ENCODE peak calls at places on chromosomes 5 and 9, in four cellular contexts. One of them, this sample, is unnamed.

GRCh38 chr5:117954341-117954740 is 1034.0 kb downstream of the DTWD2 start:
- DNase-seq in CD8-positive, alpha-beta T cell: no peak
- DNase-seq in cardiac muscle cell: no peak
- DNase-seq in tibial artery: no peak
- DNase-seq in this sample: no peak

GRCh38 chr5:139654875-139655491 is 6.8 kb downstream of the CXXC5 start:
- DNase-seq in cardiac muscle cell: peak; percentile 69
- DNase-seq in tibial artery: no peak
- DNase-seq in CD8-positive, alpha-beta T cell: no peak
- DNase-seq in this sample: no peak

GRCh38 chr9:126226991-126227937 is 99.4 kb upstream of the MVB12B start:
- DNase-seq in cardiac muscle cell: no peak
- DNase-seq in tibial artery: peak; percentile 48
- DNase-seq in CD8-positive, alpha-beta T cell: no peak
- DNase-seq in this sample: no peak

GRCh38 chr5:132479812-132480441 is 10.6 kb downstream of the IRF1 start:
- DNase-seq in CD8-positive, alpha-beta T cell: no peak
- DNase-seq in tibial artery: no peak
- DNase-seq in cardiac muscle cell: no peak
- DNase-seq in this sample: no peak

GRCh38 chr9:133603165-133603927 is 5.8 kb downstream of the FAM163B start:
- DNase-seq in tibial artery: no peak
- DNase-seq in CD8-positive, alpha-beta T cell: no peak
- DNase-seq in cardiac muscle cell: no peak
- DNase-seq in this sample: peak; percentile 35

GRCh38 chr5:36459191-36460135 is 146.9 kb upstream of the SLC1A3 start:
- DNase-seq in CD8-positive, alpha-beta T cell: no peak
- DNase-seq in tibial artery: no peak
- DNase-seq in cardiac muscle cell: no peak
- DNase-seq in this sample: no peak

GRCh38 chr9:127077658-127077975 is 44.8 kb downstream of the ANGPTL2 start:
- DNase-seq in cardiac muscle cell: no peak
- DNase-seq in tibial artery: no peak
- DNase-seq in CD8-positive, alpha-beta T cell: no peak
- DNase-seq in this sample: no peak

GRCh38 chr9:25678147-25678666 is at the start of gene TUSC1:
- DNase-seq in cardiac muscle cell: peak; percentile 78
- DNase-seq in CD8-positive, alpha-beta T cell: no peak
- DNase-seq in tibial artery: peak; percentile 94
- DNase-seq in this sample: peak; percentile 90

GRCh38 chr5:43601454-43602260 is 1.3 kb upstream of the NNT start:
- DNase-seq in tibial artery: no peak
- DNase-seq in CD8-positive, alpha-beta T cell: no peak
- DNase-seq in cardiac muscle cell: peak; percentile 17
- DNase-seq in this sample: no peak

GRCh38 chr9:112750111-112750766 is at the start of gene SNX30:
- DNase-seq in CD8-positive, alpha-beta T cell: peak; percentile 71
- DNase-seq in cardiac muscle cell: peak; percentile 89
- DNase-seq in tibial artery: peak; percentile 95
- DNase-seq in this sample: peak; percentile 91

GRCh38 chr5:68251804-68252648 is 36.5 kb downstream of the PIK3R1 start:
- DNase-seq in cardiac muscle cell: no peak
- DNase-seq in tibial artery: peak; percentile 80
- DNase-seq in CD8-positive, alpha-beta T cell: no peak
- DNase-seq in this sample: no peak

GRCh38 chr9:130039504-130040147 is 3.4 kb downstream of the FNBP1 start:
- DNase-seq in tibial artery: no peak
- DNase-seq in CD8-positive, alpha-beta T cell: no peak
- DNase-seq in cardiac muscle cell: no peak
- DNase-seq in this sample: no peak

GRCh38 chr9:125476645-125477044 is 215.0 kb downstream of the GAPVD1 start:
- DNase-seq in cardiac muscle cell: no peak
- DNase-seq in tibial artery: no peak
- DNase-seq in CD8-positive, alpha-beta T cell: no peak
- DNase-seq in this sample: no peak

GRCh38 chr9:86126998-86127972 is 27.9 kb upstream of the GOLM1 start:
- DNase-seq in cardiac muscle cell: peak; percentile 91
- DNase-seq in CD8-positive, alpha-beta T cell: no peak
- DNase-seq in tibial artery: no peak
- DNase-seq in this sample: peak; percentile 59

GRCh38 chr5:36606437-36607113 is at the start of gene SLC1A3:
- DNase-seq in tibial artery: peak; percentile 75
- DNase-seq in CD8-positive, alpha-beta T cell: no peak
- DNase-seq in cardiac muscle cell: peak; percentile 73
- DNase-seq in this sample: peak; percentile 34

GRCh38 chr5:76583163-76584047 is 39.8 kb downstream of the F2RL2 start:
- DNase-seq in tibial artery: no peak
- DNase-seq in CD8-positive, alpha-beta T cell: no peak
- DNase-seq in cardiac muscle cell: no peak
- DNase-seq in this sample: no peak

GRCh38 chr9:115262477-115262876 is 144.5 kb upstream of the TNC start:
- DNase-seq in CD8-positive, alpha-beta T cell: no peak
- DNase-seq in tibial artery: no peak
- DNase-seq in cardiac muscle cell: peak; percentile 48
- DNase-seq in this sample: peak; percentile 10

GRCh38 chr9:125663127-125663526 is 43.9 kb downstream of the MAPKAP1 start:
- DNase-seq in CD8-positive, alpha-beta T cell: no peak
- DNase-seq in cardiac muscle cell: no peak
- DNase-seq in tibial artery: no peak
- DNase-seq in this sample: no peak

GRCh38 chr5:140220032-140220697 is 45.2 kb downstream of the CYSTM1 start:
- DNase-seq in CD8-positive, alpha-beta T cell: no peak
- DNase-seq in tibial artery: no peak
- DNase-seq in cardiac muscle cell: no peak
- DNase-seq in this sample: no peak

GRCh38 chr5:168578506-168579205 is 512 bp downstream of the PANK3 start:
- DNase-seq in CD8-positive, alpha-beta T cell: no peak
- DNase-seq in cardiac muscle cell: no peak
- DNase-seq in tibial artery: no peak
- DNase-seq in this sample: no peak

GRCh38 chr9:70256123-70256551 is 2.6 kb upstream of the SMC5 start:
- DNase-seq in tibial artery: no peak
- DNase-seq in CD8-positive, alpha-beta T cell: no peak
- DNase-seq in cardiac muscle cell: peak; percentile 2
- DNase-seq in this sample: no peak

GRCh38 chr5:168916852-168917251 is 337.7 kb upstream of the PANK3 start:
- DNase-seq in CD8-positive, alpha-beta T cell: no peak
- DNase-seq in cardiac muscle cell: no peak
- DNase-seq in tibial artery: no peak
- DNase-seq in this sample: no peak

GRCh38 chr9:93576296-93577044 is at the start of gene PHF2:
- DNase-seq in tibial artery: peak; percentile 42
- DNase-seq in cardiac muscle cell: peak; percentile 59
- DNase-seq in CD8-positive, alpha-beta T cell: no peak
- DNase-seq in this sample: peak; percentile 51

GRCh38 chr5:36744041-36744677 is 132.4 kb upstream of the NIPBL start:
- DNase-seq in tibial artery: no peak
- DNase-seq in CD8-positive, alpha-beta T cell: no peak
- DNase-seq in cardiac muscle cell: peak; percentile 5
- DNase-seq in this sample: no peak

GRCh38 chr5:74765201-74765600 is 1.7 kb downstream of the GFM2 start:
- DNase-seq in CD8-positive, alpha-beta T cell: no peak
- DNase-seq in cardiac muscle cell: no peak
- DNase-seq in tibial artery: no peak
- DNase-seq in this sample: no peak

This sample was measured in psoas muscle.